ENCODE peak calls at places on chromosomes 1 and 21, in seven cellular contexts. M, D, N, F, H, T and S are unnamed samples.

GRCh38 chr1:230986976-230987375 is 8.1 kb downstream of the ARV1 start:
- DNase-seq in M (no peak), F (peak), D (no peak), H (no peak), N (no peak), T (no peak), S (no peak)

GRCh38 chr1:167233373-167233772 is 12.7 kb downstream of the POU2F1 start:
- DNase-seq in M (no peak), D (no peak), T (no peak), F (no peak), H (no peak), N (no peak), S (no peak)

GRCh38 chr1:19208710-19209438 is 1.2 kb downstream of the UBR4 start:
- DNase-seq in F (no peak), N (no peak), D (no peak), H (peak), M (peak), T (no peak), S (no peak)

GRCh38 chr1:119409731-119410130 is 5.2 kb upstream of the HSD3B2 start:
- DNase-seq in N (no peak), H (peak), T (no peak), F (peak), M (no peak), D (no peak), S (no peak)

GRCh38 chr1:66450043-66450514 is 83.9 kb upstream of the SGIP1 start:
- DNase-seq in M (no peak), H (no peak), N (no peak), D (no peak), T (no peak), F (no peak), S (no peak)

GRCh38 chr1:62084304-62084905 is 110.2 kb upstream of the L1TD1 start:
- DNase-seq in M (no peak), D (no peak), T (no peak), N (no peak), F (no peak), H (no peak), S (no peak)

GRCh38 chr21:39788383-39788782 is 43.4 kb downstream of the IGSF5 start:
- DNase-seq in F (peak), H (peak), N (peak), M (peak), D (peak), T (peak), S (peak)

GRCh38 chr1:232211149-232211548 is 418.8 kb downstream of the SIPA1L2 start:
- DNase-seq in F (peak), H (no peak), T (no peak), N (peak), D (no peak), M (no peak), S (peak)

GRCh38 chr1:153533689-153534201 is 2.0 kb downstream of the S100A6 start:
- DNase-seq in H (peak), T (no peak), D (no peak), N (peak), F (peak), M (peak), S (no peak)

GRCh38 chr1:28507646-28508434 is 2.0 kb downstream of the RCC1 start:
- DNase-seq in N (no peak), H (no peak), M (no peak), F (no peak), D (no peak), T (no peak), S (peak)

GRCh38 chr1:151512801-151513625 is 1.8 kb downstream of the CGN start:
- DNase-seq in M (no peak), H (no peak), T (no peak), D (no peak), F (no peak), N (no peak), S (peak)

GRCh38 chr21:45142469-45142868 is 68.1 kb downstream of the ADARB1 start:
- DNase-seq in M (peak), F (peak), N (peak), D (no peak), T (no peak), H (peak), S (peak)

GRCh38 chr1:207745285-207745684 is 6.6 kb upstream of the CD46 start:
- DNase-seq in N (no peak), H (peak), M (no peak), D (no peak), T (no peak), F (no peak), S (no peak)

GRCh38 chr1:193019442-193020026 is 39.6 kb downstream of the UCHL5 start:
- DNase-seq in F (no peak), D (no peak), M (peak), T (no peak), N (no peak), H (peak), S (peak)

GRCh38 chr1:156499194-156499702 is 1.3 kb downstream of the MEF2D start:
- DNase-seq in D (no peak), T (no peak), H (no peak), N (no peak), F (no peak), M (no peak), S (no peak)

GRCh38 chr1:11769274-11769673 is 7.3 kb downstream of the C1orf167 start:
- DNase-seq in N (no peak), H (no peak), M (no peak), D (no peak), T (no peak), F (no peak), S (no peak)

GRCh38 chr1:200967693-200968468 is 55.6 kb downstream of the KIF21B start:
- DNase-seq in M (no peak), D (no peak), H (no peak), F (no peak), N (no peak), T (no peak), S (no peak)

GRCh38 chr1:67760030-67760821 is 73.0 kb downstream of the GNG12 start:
- DNase-seq in D (no peak), N (no peak), T (no peak), H (peak), M (peak), F (peak), S (peak)

GRCh38 chr1:201085902-201086735 is 26.1 kb downstream of the CACNA1S start:
- DNase-seq in D (peak), H (peak), T (no peak), M (peak), F (peak), N (peak), S (peak)

GRCh38 chr1:93692001-93692400 is 10.4 kb upstream of the BCAR3 start:
- DNase-seq in H (no peak), M (no peak), T (no peak), F (no peak), D (no peak), N (no peak), S (no peak)

GRCh38 chr1:15089244-15089992 is 64.1 kb upstream of the TMEM51 start:
- DNase-seq in D (no peak), T (no peak), H (no peak), M (no peak), F (no peak), N (no peak), S (no peak)

GRCh38 chr1:99003911-99004269 is 771 bp downstream of the PLPPR5 start:
- DNase-seq in H (no peak), M (no peak), D (no peak), T (no peak), F (no peak), N (no peak), S (no peak)

GRCh38 chr21:37374026-37374425 is 7.5 kb downstream of the DYRK1A start:
- DNase-seq in F (no peak), M (no peak), T (no peak), N (no peak), H (no peak), D (no peak), S (no peak)

GRCh38 chr1:149884433-149885363 is 14.7 kb upstream of the BOLA1 start:
- DNase-seq in F (peak), N (no peak), T (peak), H (no peak), M (peak), D (no peak), S (peak)

GRCh38 chr1:204341380-204341779 is 18.3 kb downstream of the PLEKHA6 start:
- DNase-seq in F (peak), M (no peak), T (no peak), H (no peak), N (no peak), D (no peak), S (no peak)

GRCh38 chr21:43775190-43775589 is 918 bp downstream of the CSTB start:
- DNase-seq in M (no peak), D (no peak), T (no peak), H (no peak), N (no peak), F (no peak), S (no peak)

GRCh38 chr1:117116784-117117130 is 4.8 kb downstream of the TRIM45 start:
- DNase-seq in D (no peak), N (no peak), T (no peak), H (no peak), F (no peak), M (no peak), S (no peak)

GRCh38 chr1:47568763-47569162 is 130.9 kb downstream of the FOXD2 start:
- DNase-seq in N (no peak), F (no peak), D (no peak), T (no peak), H (no peak), M (no peak), S (no peak)

GRCh38 chr1:76262591-76262990 is 188.0 kb downstream of the ST6GALNAC3 start:
- DNase-seq in D (no peak), H (no peak), N (no peak), F (no peak), M (no peak), T (no peak), S (no peak)

GRCh38 chr1:156909671-156910070 is 10.8 kb upstream of the LRRC71 start:
- DNase-seq in N (no peak), T (no peak), D (no peak), F (no peak), H (no peak), M (no peak), S (no peak)

GRCh38 chr1:23904748-23905357 is 8.3 kb downstream of the CNR2 start:
- DNase-seq in D (no peak), M (peak), T (no peak), F (no peak), N (no peak), H (no peak), S (peak)

GRCh38 chr1:34885405-34886247 is 26.1 kb upstream of the SMIM12 start:
- DNase-seq in F (peak), M (no peak), T (no peak), H (no peak), N (no peak), D (peak), S (no peak)

GRCh38 chr1:55986003-55986402 is 593.4 kb downstream of the PLPP3 start:
- DNase-seq in H (no peak), F (no peak), D (no peak), T (no peak), N (no peak), M (no peak), S (no peak)